ENCODE peak calls at places on chromosomes 3 and 15, in ten cellular contexts. F is IMR-90, O is esophagus squamous epithelium, M is sigmoid colon, W is uterus, R is stomach, I is A549, Z is tibial nerve, B is thyroid gland, N is testis. K is an unnamed sample.

GRCh38 chr3:120341658-120342346 is 7.4 kb downstream of the LRRC58 start:
- DNase-seq in O (no peak), Z (no peak), N (no peak), F (no peak), M (no peak), R (no peak), W (no peak), I (no peak), B (no peak), K (no peak)

GRCh38 chr3:42979044-42979962 is at the start of gene GASK1A:
- DNase-seq in B (peak; percentile 63), Z (no peak), M (peak; percentile 85), R (peak; percentile 33), F (no peak), I (no peak), O (no peak), N (peak; percentile 76), W (peak; percentile 72), K (peak; percentile 37)

GRCh38 chr3:47370887-47371697 is 9.7 kb upstream of the PTPN23 start:
- DNase-seq in I (peak; percentile 30), O (no peak), R (no peak), M (no peak), F (no peak), B (peak; percentile 14), Z (no peak), W (no peak), N (no peak), K (peak; percentile 23)

GRCh38 chr3:182713743-182714517 is 79.4 kb upstream of the ATP11B start:
- DNase-seq in M (no peak), R (no peak), F (peak; percentile 79), O (no peak), W (no peak), N (no peak), Z (peak; percentile 13), I (peak; percentile 40), B (no peak), K (no peak)

GRCh38 chr3:28612232-28612631 is 263.6 kb upstream of the AZI2 start:
- DNase-seq in B (no peak), R (no peak), O (no peak), I (no peak), N (no peak), Z (no peak), W (no peak), M (no peak), F (no peak), K (no peak)

GRCh38 chr3:140920029-140920428 is 21.6 kb upstream of the SLC25A36 start:
- DNase-seq in O (no peak), M (no peak), F (no peak), R (no peak), N (no peak), I (no peak), Z (no peak), B (no peak), W (no peak), K (no peak)

GRCh38 chr3:104745313-104745712 is 621.4 kb upstream of the ALCAM start:
- DNase-seq in R (no peak), Z (no peak), B (no peak), O (no peak), N (no peak), I (no peak), F (no peak), M (no peak), W (no peak), K (no peak)

GRCh38 chr3:122233109-122233952 is 49.9 kb downstream of the CASR start:
- DNase-seq in W (no peak), B (no peak), O (no peak), I (no peak), F (no peak), N (peak; percentile 33), R (no peak), M (no peak), Z (peak; percentile 47), K (peak; percentile 33)

GRCh38 chr15:32898991-32899613 is 181.3 kb downstream of the GREM1 start:
- DNase-seq in F (no peak), R (no peak), M (no peak), O (no peak), N (no peak), W (no peak), I (no peak), B (peak; percentile 14), Z (no peak), K (peak; percentile 8)

GRCh38 chr15:22890296-22890695 is 51.8 kb downstream of the NIPA2 start:
- DNase-seq in O (no peak), W (no peak), N (no peak), Z (no peak), I (no peak), F (no peak), M (no peak), B (no peak), R (no peak), K (no peak)

GRCh38 chr15:83092309-83092976 is 15.0 kb upstream of the TM6SF1 start:
- DNase-seq in I (no peak), Z (peak; percentile 55), M (peak; percentile 73), W (no peak), F (peak; percentile 77), N (peak; percentile 50), O (peak; percentile 25), R (peak; percentile 32), B (peak; percentile 79), K (peak; percentile 36)
- TF ChIP-seq POLR2A in I (no peak), Z (peak; percentile 53), M (no peak), W (no peak), F (no peak), N (no peak), O (peak; percentile 36), R (no peak), B (no peak), K (peak; percentile 40)

DNA sequence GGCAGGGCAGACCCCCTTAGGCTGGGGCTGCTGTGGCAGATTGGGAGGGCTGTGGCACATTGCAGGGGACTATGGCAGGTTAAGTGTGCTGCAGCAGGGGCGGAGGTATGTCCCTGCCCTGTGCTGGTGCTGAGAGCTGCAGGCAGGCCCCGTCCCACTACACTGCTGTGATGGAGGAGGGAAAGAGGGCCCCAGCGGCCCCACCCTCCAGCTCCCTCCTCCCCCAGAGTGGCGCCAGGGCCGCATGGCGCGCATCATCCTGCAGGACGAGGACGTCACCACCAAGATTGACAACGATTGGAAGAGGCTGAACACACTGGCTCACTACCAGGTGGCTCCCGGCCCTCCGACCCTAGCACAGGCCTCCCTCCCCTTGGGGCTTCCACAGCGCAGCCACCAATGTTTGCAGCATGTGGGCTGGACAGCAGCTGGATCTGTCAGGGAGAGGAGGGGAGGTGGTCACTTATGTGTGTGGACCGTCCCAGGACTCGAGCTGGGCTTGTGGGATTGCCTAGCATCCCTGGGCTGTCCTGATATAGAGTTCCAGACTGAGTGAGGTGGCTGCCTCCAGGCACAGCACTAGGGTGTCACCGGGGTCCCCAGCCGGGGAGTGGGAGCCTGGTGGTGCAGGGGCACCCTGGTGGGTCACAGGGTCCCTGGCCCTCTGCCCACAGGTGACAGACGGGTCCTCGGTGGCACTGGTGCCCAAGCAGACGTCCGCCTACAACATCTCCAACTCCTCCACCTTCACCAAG is 46.0 kb downstream of the PLXNA1 start:
- DNase-seq in N (no peak), M (no peak), F (no peak), O (no peak), B (no peak), I (no peak), W (no peak), R (no peak), Z (no peak), K (no peak)
- H3K9me3 ChIP-seq in N (no peaks in the 10 kb centered on the region), M (no peaks in the 10 kb centered on the region), F (no peaks in the 10 kb centered on the region), O (no peaks in the 10 kb centered on the region), B (no peaks in the 10 kb centered on the region), I (no peaks in the 10 kb centered on the region), W (no peaks in the 10 kb centered on the region), R (no peaks in the 10 kb centered on the region), Z (no peaks in the 10 kb centered on the region), K (no peaks in the 10 kb centered on the region)

GRCh38 chr3:188268336-188268735 is 114.4 kb downstream of the LPP start:
- DNase-seq in Z (no peak), M (no peak), F (no peak), B (no peak), N (no peak), I (no peak), O (no peak), W (no peak), R (no peak), K (no peak)

GRCh38 chr3:188267790-188268333 is 113.9 kb downstream of the LPP start:
- DNase-seq in O (no peak), R (no peak), B (no peak), W (no peak), I (no peak), M (no peak), N (no peak), F (no peak), Z (no peak), K (no peak)

GRCh38 chr3:188266581-188267274 is 112.8 kb downstream of the LPP start:
- DNase-seq in N (peak; percentile 63), W (peak; percentile 63), I (no peak), O (no peak), Z (peak; percentile 57), R (peak; percentile 53), B (peak; percentile 86), F (peak; percentile 86), M (peak; percentile 89), K (peak; percentile 51)

GRCh38 chr3:188270423-188270972 is 116.5 kb downstream of the LPP start:
- DNase-seq in N (peak; percentile 41), F (peak; percentile 96), O (no peak), W (peak; percentile 45), Z (peak; percentile 34), I (no peak), B (no peak), M (no peak), R (no peak), K (no peak)

GRCh38 chr3:188269040-188269439 is 115.1 kb downstream of the LPP start:
- DNase-seq in B (no peak), I (no peak), W (no peak), Z (no peak), O (no peak), R (no peak), M (no peak), F (no peak), N (no peak), K (no peak)
- H3K4me1 ChIP-seq in B (peaks cover 42% of the 10 kb centered on the region), I (peaks cover 95% of the 10 kb centered on the region), W (peaks cover 11% of the 10 kb centered on the region), Z (peaks cover 46% of the 10 kb centered on the region), O (no peaks in the 10 kb centered on the region), R (peaks cover 88% of the 10 kb centered on the region), M (peaks cover 97% of the 10 kb centered on the region), F (peaks cover 44% of the 10 kb centered on the region), N (peaks cover 39% of the 10 kb centered on the region), K (peaks cover 65% of the 10 kb centered on the region)

GRCh38 chr3:33439421-33440327 is 531 bp downstream of the UBP1 start:
- DNase-seq in I (peak; percentile 35), N (peak; percentile 59), F (peak; percentile 15), M (peak; percentile 82), W (peak; percentile 54), O (peak; percentile 11), B (peak; percentile 52), Z (peak; percentile 20), R (peak; percentile 56), K (peak; percentile 56)

GRCh38 chr3:33441322-33441976 is 1.2 kb upstream of the UBP1 start:
- DNase-seq in F (no peak), B (peak; percentile 6), R (no peak), M (no peak), N (peak; percentile 18), W (no peak), Z (peak; percentile 52), I (no peak), O (peak; percentile 36), K (peak; percentile 65)

GRCh38 chr3:33442190-33442589 is 2.0 kb upstream of the UBP1 start:
- DNase-seq in O (no peak), I (no peak), W (no peak), F (no peak), B (no peak), M (no peak), N (no peak), R (no peak), Z (no peak), K (no peak)

GRCh38 chr3:33440328-33440577 is at the start of gene UBP1:
- DNase-seq in N (no peak), B (peak; percentile 100), Z (no peak), F (no peak), W (no peak), R (peak; percentile 100), O (no peak), M (no peak), I (no peak), K (peak; percentile 100)

GRCh38 chr3:33440578-33441321 is 545 bp upstream of the UBP1 start:
- DNase-seq in B (no peak), I (peak; percentile 99), R (peak; percentile 87), F (peak; percentile 100), Z (peak; percentile 100), O (peak; percentile 99), M (peak; percentile 100), N (peak; percentile 99), W (peak; percentile 100), K (no peak)
- TF ChIP-seq POLR2A in B (no peak), I (peak; percentile 95), R (peak; percentile 81), F (peak; percentile 91), Z (peak; percentile 72), O (peak; percentile 80), M (peak; percentile 83), N (peak; percentile 28), W (peak; percentile 71), K (peak; percentile 92)

K was measured in transverse colon.